ENCODE peak calls at places on chromosomes 6 and 20, in nine cellular contexts. One of them, this sample, is unnamed.

GRCh38 chr20:23159923-23160445 is 73.9 kb upstream of the CD93 start:
- DNase-seq in suprapubic skin: no peak
- DNase-seq in SK-N-SH: no peak
- DNase-seq in K562: no peak
- DNase-seq in transverse colon: no peak
- DNase-seq in esophagus muscularis mucosa: no peak
- DNase-seq in GM12878: no peak
- DNase-seq in HepG2: no peak
- DNase-seq in sigmoid colon: no peak
- DNase-seq in this sample: no peak

GRCh38 chr6:96499781-96500180 is 21.8 kb upstream of the UFL1 start:
- DNase-seq in HepG2: no peak
- DNase-seq in SK-N-SH: no peak
- DNase-seq in K562: no peak
- DNase-seq in esophagus muscularis mucosa: no peak
- DNase-seq in GM12878: no peak
- DNase-seq in transverse colon: no peak
- DNase-seq in suprapubic skin: no peak
- DNase-seq in sigmoid colon: no peak
- DNase-seq in this sample: no peak

GRCh38 chr20:454951-455350 is 7.4 kb downstream of the TBC1D20 start:
- DNase-seq in K562: no peak
- DNase-seq in esophagus muscularis mucosa: no peak
- DNase-seq in suprapubic skin: no peak
- DNase-seq in sigmoid colon: no peak
- DNase-seq in transverse colon: no peak
- DNase-seq in GM12878: no peak
- DNase-seq in SK-N-SH: no peak
- DNase-seq in HepG2: no peak
- DNase-seq in this sample: no peak

GRCh38 chr6:125546827-125547226 is 202.6 kb upstream of the HEY2 start:
- DNase-seq in K562: no peak
- DNase-seq in transverse colon: no peak
- DNase-seq in sigmoid colon: no peak
- DNase-seq in GM12878: no peak
- DNase-seq in SK-N-SH: no peak
- DNase-seq in esophagus muscularis mucosa: no peak
- DNase-seq in HepG2: peak
- DNase-seq in suprapubic skin: no peak
- DNase-seq in this sample: no peak

GRCh38 chr20:15814903-15815302 is 758.3 kb downstream of the KIF16B start:
- DNase-seq in GM12878: no peak
- DNase-seq in sigmoid colon: no peak
- DNase-seq in HepG2: no peak
- DNase-seq in suprapubic skin: no peak
- DNase-seq in esophagus muscularis mucosa: no peak
- DNase-seq in SK-N-SH: no peak
- DNase-seq in K562: no peak
- DNase-seq in transverse colon: no peak
- DNase-seq in this sample: no peak

GRCh38 chr6:161318456-161318855 is 44.6 kb upstream of the AGPAT4 start:
- DNase-seq in transverse colon: no peak
- DNase-seq in GM12878: no peak
- DNase-seq in suprapubic skin: no peak
- DNase-seq in K562: no peak
- DNase-seq in SK-N-SH: no peak
- DNase-seq in sigmoid colon: no peak
- DNase-seq in esophagus muscularis mucosa: no peak
- DNase-seq in HepG2: peak
- DNase-seq in this sample: no peak

GRCh38 chr6:57305754-57306153 is 11.7 kb upstream of the PRIM2 start:
- DNase-seq in HepG2: no peak
- DNase-seq in suprapubic skin: no peak
- DNase-seq in sigmoid colon: no peak
- DNase-seq in K562: no peak
- DNase-seq in SK-N-SH: no peak
- DNase-seq in transverse colon: no peak
- DNase-seq in GM12878: no peak
- DNase-seq in esophagus muscularis mucosa: no peak
- DNase-seq in this sample: no peak

GRCh38 chr6:125984311-125984710 is 2.0 kb upstream of the TRMT11 start:
- DNase-seq in suprapubic skin: no peak
- DNase-seq in sigmoid colon: no peak
- DNase-seq in transverse colon: no peak
- DNase-seq in SK-N-SH: no peak
- DNase-seq in esophagus muscularis mucosa: no peak
- DNase-seq in GM12878: no peak
- DNase-seq in HepG2: no peak
- DNase-seq in K562: no peak
- DNase-seq in this sample: no peak

GRCh38 chr6:139368661-139369060 is 5.8 kb downstream of the CITED2 start:
- DNase-seq in suprapubic skin: no peak
- DNase-seq in sigmoid colon: no peak
- DNase-seq in K562: no peak
- DNase-seq in HepG2: no peak
- DNase-seq in transverse colon: no peak
- DNase-seq in SK-N-SH: no peak
- DNase-seq in esophagus muscularis mucosa: no peak
- DNase-seq in GM12878: no peak
- DNase-seq in this sample: no peak

GRCh38 chr6:74785236-74785635 is 420.6 kb downstream of the COL12A1 start:
- DNase-seq in sigmoid colon: no peak
- DNase-seq in esophagus muscularis mucosa: no peak
- DNase-seq in GM12878: no peak
- DNase-seq in SK-N-SH: no peak
- DNase-seq in K562: no peak
- DNase-seq in suprapubic skin: no peak
- DNase-seq in transverse colon: no peak
- DNase-seq in HepG2: no peak
- DNase-seq in this sample: no peak

GRCh38 chr6:36350082-36350481 is 13.4 kb upstream of the BNIP5 start:
- DNase-seq in suprapubic skin: no peak
- DNase-seq in HepG2: no peak
- DNase-seq in SK-N-SH: no peak
- DNase-seq in sigmoid colon: no peak
- DNase-seq in transverse colon: no peak
- DNase-seq in esophagus muscularis mucosa: no peak
- DNase-seq in K562: no peak
- DNase-seq in GM12878: no peak
- DNase-seq in this sample: no peak

GRCh38 chr6:75856902-75857301 is 107.9 kb downstream of the MYO6 start:
- DNase-seq in transverse colon: no peak
- DNase-seq in SK-N-SH: no peak
- DNase-seq in sigmoid colon: no peak
- DNase-seq in HepG2: no peak
- DNase-seq in K562: no peak
- DNase-seq in GM12878: no peak
- DNase-seq in suprapubic skin: no peak
- DNase-seq in esophagus muscularis mucosa: no peak
- DNase-seq in this sample: no peak

GRCh38 chr20:46195264-46196038 is 77.3 kb downstream of the CD40 start:
- DNase-seq in K562: no peak
- DNase-seq in transverse colon: no peak
- DNase-seq in esophagus muscularis mucosa: no peak
- DNase-seq in HepG2: no peak
- DNase-seq in suprapubic skin: no peak
- DNase-seq in GM12878: no peak
- DNase-seq in SK-N-SH: no peak
- DNase-seq in sigmoid colon: no peak
- DNase-seq in this sample: no peak

GRCh38 chr6:82385102-82385501 is 21.5 kb downstream of the TPBG start:
- DNase-seq in esophagus muscularis mucosa: no peak
- DNase-seq in K562: no peak
- DNase-seq in transverse colon: no peak
- DNase-seq in suprapubic skin: no peak
- DNase-seq in HepG2: no peak
- DNase-seq in sigmoid colon: no peak
- DNase-seq in SK-N-SH: no peak
- DNase-seq in GM12878: no peak
- DNase-seq in this sample: no peak

GRCh38 chr6:83609248-83609647 is 96.9 kb downstream of the PRSS35 start:
- DNase-seq in esophagus muscularis mucosa: no peak
- DNase-seq in suprapubic skin: no peak
- DNase-seq in GM12878: no peak
- DNase-seq in sigmoid colon: no peak
- DNase-seq in HepG2: no peak
- DNase-seq in transverse colon: no peak
- DNase-seq in K562: no peak
- DNase-seq in SK-N-SH: peak
- DNase-seq in this sample: no peak

GRCh38 chr6:143160439-143161220 is 99.9 kb downstream of the AIG1 start:
- DNase-seq in GM12878: no peak
- DNase-seq in sigmoid colon: no peak
- DNase-seq in esophagus muscularis mucosa: no peak
- DNase-seq in HepG2: no peak
- DNase-seq in SK-N-SH: no peak
- DNase-seq in K562: no peak
- DNase-seq in suprapubic skin: no peak
- DNase-seq in transverse colon: no peak
- DNase-seq in this sample: no peak

GRCh38 chr6:143165315-143165855 is 104.7 kb downstream of the AIG1 start:
- DNase-seq in suprapubic skin: no peak
- DNase-seq in sigmoid colon: no peak
- DNase-seq in HepG2: no peak
- DNase-seq in transverse colon: no peak
- DNase-seq in SK-N-SH: no peak
- DNase-seq in K562: no peak
- DNase-seq in esophagus muscularis mucosa: no peak
- DNase-seq in GM12878: no peak
- DNase-seq in this sample: no peak

GRCh38 chr6:143166247-143166695 is 105.6 kb downstream of the AIG1 start:
- DNase-seq in esophagus muscularis mucosa: no peak
- DNase-seq in K562: no peak
- DNase-seq in HepG2: no peak
- DNase-seq in suprapubic skin: no peak
- DNase-seq in SK-N-SH: no peak
- DNase-seq in GM12878: no peak
- DNase-seq in transverse colon: no peak
- DNase-seq in sigmoid colon: no peak
- DNase-seq in this sample: no peak

GRCh38 chr6:143164565-143165105 is 103.9 kb downstream of the AIG1 start:
- DNase-seq in SK-N-SH: no peak
- DNase-seq in HepG2: no peak
- DNase-seq in sigmoid colon: no peak
- DNase-seq in suprapubic skin: no peak
- DNase-seq in K562: no peak
- DNase-seq in GM12878: no peak
- DNase-seq in esophagus muscularis mucosa: no peak
- DNase-seq in transverse colon: no peak
- DNase-seq in this sample: no peak

GRCh38 chr6:143163621-143164020 is 102.9 kb downstream of the AIG1 start:
- DNase-seq in transverse colon: no peak
- DNase-seq in HepG2: no peak
- DNase-seq in K562: no peak
- DNase-seq in SK-N-SH: no peak
- DNase-seq in esophagus muscularis mucosa: no peak
- DNase-seq in GM12878: no peak
- DNase-seq in suprapubic skin: no peak
- DNase-seq in sigmoid colon: no peak
- DNase-seq in this sample: no peak
- TF ChIP-seq EP300 in transverse colon: no peak
- TF ChIP-seq EP300 in HepG2: no peak
- TF ChIP-seq EP300 in K562: peak
- TF ChIP-seq EP300 in SK-N-SH: no peak
- TF ChIP-seq EP300 in esophagus muscularis mucosa: no peak
- TF ChIP-seq EP300 in GM12878: no peak
- TF ChIP-seq EP300 in suprapubic skin: no peak
- TF ChIP-seq EP300 in sigmoid colon: no peak
- TF ChIP-seq EP300 in this sample: no peak

GRCh38 chr6:90461367-90461766 is 125.5 kb downstream of the MAP3K7 start:
- DNase-seq in sigmoid colon: no peak
- DNase-seq in K562: no peak
- DNase-seq in SK-N-SH: no peak
- DNase-seq in GM12878: no peak
- DNase-seq in esophagus muscularis mucosa: no peak
- DNase-seq in suprapubic skin: no peak
- DNase-seq in HepG2: no peak
- DNase-seq in transverse colon: no peak
- DNase-seq in this sample: no peak

GRCh38 chr6:90462102-90462501 is 124.8 kb downstream of the MAP3K7 start:
- DNase-seq in K562: no peak
- DNase-seq in suprapubic skin: no peak
- DNase-seq in SK-N-SH: no peak
- DNase-seq in HepG2: no peak
- DNase-seq in transverse colon: no peak
- DNase-seq in esophagus muscularis mucosa: no peak
- DNase-seq in sigmoid colon: no peak
- DNase-seq in GM12878: no peak
- DNase-seq in this sample: no peak

GRCh38 chr6:90463874-90464273 is 123.0 kb downstream of the MAP3K7 start:
- DNase-seq in esophagus muscularis mucosa: no peak
- DNase-seq in SK-N-SH: no peak
- DNase-seq in suprapubic skin: no peak
- DNase-seq in K562: no peak
- DNase-seq in transverse colon: no peak
- DNase-seq in GM12878: no peak
- DNase-seq in HepG2: no peak
- DNase-seq in sigmoid colon: no peak
- DNase-seq in this sample: no peak

GRCh38 chr6:90464507-90464906 is 122.4 kb downstream of the MAP3K7 start:
- DNase-seq in SK-N-SH: no peak
- DNase-seq in transverse colon: no peak
- DNase-seq in suprapubic skin: no peak
- DNase-seq in GM12878: no peak
- DNase-seq in HepG2: no peak
- DNase-seq in sigmoid colon: no peak
- DNase-seq in esophagus muscularis mucosa: no peak
- DNase-seq in K562: no peak
- DNase-seq in this sample: no peak

GRCh38 chr6:90463359-90463758 is 123.5 kb downstream of the MAP3K7 start:
- DNase-seq in K562: no peak
- DNase-seq in GM12878: no peak
- DNase-seq in sigmoid colon: no peak
- DNase-seq in transverse colon: no peak
- DNase-seq in SK-N-SH: no peak
- DNase-seq in suprapubic skin: no peak
- DNase-seq in HepG2: no peak
- DNase-seq in esophagus muscularis mucosa: no peak
- DNase-seq in this sample: no peak
- H3K27ac ChIP-seq in K562: no peak
- H3K27ac ChIP-seq in GM12878: no peak
- H3K27ac ChIP-seq in sigmoid colon: no peak
- H3K27ac ChIP-seq in transverse colon: no peak
- H3K27ac ChIP-seq in SK-N-SH: no peak
- H3K27ac ChIP-seq in suprapubic skin: no peak
- H3K27ac ChIP-seq in HepG2: no peak
- H3K27ac ChIP-seq in esophagus muscularis mucosa: no peak
- H3K27ac ChIP-seq in this sample: no peak

GRCh38 chr20:34396408-34396807 is 33.3 kb downstream of the ITCH start:
- DNase-seq in GM12878: no peak
- DNase-seq in esophagus muscularis mucosa: no peak
- DNase-seq in SK-N-SH: no peak
- DNase-seq in K562: no peak
- DNase-seq in sigmoid colon: no peak
- DNase-seq in transverse colon: no peak
- DNase-seq in HepG2: no peak
- DNase-seq in suprapubic skin: no peak
- DNase-seq in this sample: no peak
- TF ChIP-seq POLR2AphosphoS5 in GM12878: no peak
- TF ChIP-seq POLR2AphosphoS5 in esophagus muscularis mucosa: no peak
- TF ChIP-seq POLR2AphosphoS5 in SK-N-SH: no peak
- TF ChIP-seq POLR2AphosphoS5 in K562: no peak
- TF ChIP-seq POLR2AphosphoS5 in sigmoid colon: no peak
- TF ChIP-seq POLR2AphosphoS5 in transverse colon: no peak
- TF ChIP-seq POLR2AphosphoS5 in HepG2: no peak
- TF ChIP-seq POLR2AphosphoS5 in suprapubic skin: no peak
- TF ChIP-seq POLR2AphosphoS5 in this sample: no peak

GRCh38 chr20:61048292-61048691 is 203.8 kb upstream of the CDH4 start:
- DNase-seq in esophagus muscularis mucosa: no peak
- DNase-seq in transverse colon: no peak
- DNase-seq in suprapubic skin: peak
- DNase-seq in K562: no peak
- DNase-seq in SK-N-SH: no peak
- DNase-seq in sigmoid colon: no peak
- DNase-seq in HepG2: no peak
- DNase-seq in GM12878: no peak
- DNase-seq in this sample: no peak
- TF ChIP-seq EP300 in esophagus muscularis mucosa: no peak
- TF ChIP-seq EP300 in transverse colon: no peak
- TF ChIP-seq EP300 in suprapubic skin: no peak
- TF ChIP-seq EP300 in K562: no peak
- TF ChIP-seq EP300 in SK-N-SH: no peak
- TF ChIP-seq EP300 in sigmoid colon: no peak
- TF ChIP-seq EP300 in HepG2: no peak
- TF ChIP-seq EP300 in GM12878: no peak
- TF ChIP-seq EP300 in this sample: no peak

This sample was measured in stomach.